ENCODE peak calls at places on chromosomes 3 and 15, in nine cellular contexts. F is effector memory CD4-positive, alpha-beta T cell; V is naive thymus-derived CD4-positive, alpha-beta T cell; O is heart right ventricle; C is psoas muscle; N is body of pancreas; D is IMR-90; J is heart left ventricle; K is hepatocyte. U is an unnamed sample. For H3K4me1 and H3K9me3, the result is how much of the 10 kb centered on the place peaks cover.

GRCh38 chr3:180633722-180634121 is 31.8 kb downstream of the TTC14 start:
- DNase-seq in C (no peak), F (no peak), N (no peak), J (no peak), V (no peak), K (no peak), D (no peak), O (no peak), U (no peak)

GRCh38 chr15:74242296-74242929 is 6.3 kb downstream of the CCDC33 start:
- DNase-seq in C (no peak), J (no peak), K (peak), F (no peak), V (no peak), N (peak), D (peak), O (no peak), U (no peak)

GRCh38 chr15:52255935-52256334 is 39.7 kb downstream of the MYO5C start:
- DNase-seq in V (no peak), F (no peak), K (no peak), D (no peak), N (no peak), J (no peak), C (no peak), O (no peak), U (no peak)

GRCh38 chr15:95292790-95293450 is 1037.6 kb upstream of the NR2F2 start:
- DNase-seq in J (no peak), D (no peak), K (no peak), F (no peak), V (no peak), O (no peak), C (no peak), N (peak), U (no peak)

GRCh38 chr3:42680256-42680655 is 5.1 kb upstream of the KLHL40 start:
- DNase-seq in V (no peak), N (no peak), O (no peak), K (no peak), C (no peak), J (no peak), D (peak), F (no peak), U (peak)

GRCh38 chr15:94542391-94542790 is 311.0 kb downstream of the MCTP2 start:
- DNase-seq in N (no peak), K (no peak), J (no peak), C (no peak), O (no peak), V (no peak), D (no peak), F (no peak), U (no peak)

GRCh38 chr15:95995375-95996168 is 334.9 kb upstream of the NR2F2 start:
- DNase-seq in F (no peak), N (no peak), O (no peak), K (no peak), C (no peak), J (no peak), V (no peak), D (peak), U (no peak)

GRCh38 chr3:10426346-10427233 is 78.8 kb downstream of the ATP2B2 start:
- DNase-seq in C (no peak), V (no peak), D (peak), N (no peak), O (no peak), J (no peak), K (no peak), F (no peak), U (no peak)

GRCh38 chr15:90300988-90301715 is 35.7 kb downstream of the NGRN start:
- DNase-seq in K (peak), V (peak), O (peak), D (peak), N (peak), F (peak), C (peak), J (peak), U (peak)

GRCh38 chr3:191366675-191367074 is 36.3 kb upstream of the UTS2B start:
- DNase-seq in F (no peak), C (no peak), N (no peak), V (no peak), K (no peak), J (no peak), O (no peak), D (peak), U (no peak)

GRCh38 chr3:10516835-10517465 is 11.6 kb upstream of the ATP2B2 start:
- DNase-seq in J (peak), C (no peak), K (no peak), D (no peak), O (no peak), V (no peak), N (no peak), F (no peak), U (peak)

GRCh38 chr15:96619171-96619570 is 288.7 kb downstream of the NR2F2 start:
- DNase-seq in J (no peak), K (no peak), F (no peak), N (no peak), C (no peak), O (no peak), V (no peak), D (no peak), U (no peak)

GRCh38 chr3:30685267-30685667 is 78.9 kb downstream of the TGFBR2 start:
- DNase-seq in N (no peak), O (no peak), K (no peak), D (no peak), J (no peak), V (no peak), F (no peak), C (no peak), U (no peak)

GRCh38 chr3:7508821-7509220 is 647.9 kb downstream of the GRM7 start:
- DNase-seq in K (no peak), F (no peak), J (no peak), D (no peak), V (no peak), O (no peak), N (no peak), C (no peak), U (no peak)

GRCh38 chr3:34258271-34259015 is 460.0 kb downstream of the PDCD6IP start:
- DNase-seq in V (no peak), F (no peak), C (no peak), O (no peak), N (no peak), K (no peak), J (peak), D (no peak), U (no peak)

GRCh38 chr15:82697735-82698407 is 11.8 kb downstream of the AP3B2 start:
- DNase-seq in O (no peak), K (no peak), C (no peak), V (no peak), F (no peak), N (no peak), J (no peak), D (no peak), U (peak)

GRCh38 chr3:132843851-132844565 is 121.8 kb upstream of the NPHP3 start:
- DNase-seq in F (no peak), J (no peak), C (no peak), V (no peak), K (no peak), O (no peak), N (no peak), D (no peak), U (no peak)

GRCh38 chr3:5296362-5296761 is 108.9 kb downstream of the EDEM1 start:
- DNase-seq in D (no peak), J (no peak), F (no peak), K (no peak), O (no peak), N (no peak), V (no peak), C (no peak), U (no peak)

GRCh38 chr3:43004282-43004681 is 25.2 kb downstream of the GASK1A start:
- DNase-seq in F (no peak), O (no peak), N (no peak), J (no peak), D (peak), V (no peak), C (no peak), K (no peak), U (no peak)

GRCh38 chr3:177013681-177014280 is 183.5 kb downstream of the TBL1XR1 start:
- DNase-seq in J (no peak), F (no peak), C (no peak), D (no peak), O (no peak), N (no peak), V (no peak), K (no peak), U (no peak)

GRCh38 chr15:80915462-80915861 is 74.2 kb downstream of the MESD start:
- DNase-seq in N (no peak), F (no peak), J (no peak), C (no peak), V (no peak), O (no peak), D (no peak), K (no peak), U (no peak)

GRCh38 chr15:49621327-49622210 is 721 bp downstream of the DTWD1 start:
- DNase-seq in K (no peak), J (no peak), F (no peak), N (no peak), C (no peak), V (no peak), O (no peak), D (no peak), U (no peak)

GRCh38 chr15:64090527-64090926 is 3.1 kb downstream of the CIAO2A start:
- DNase-seq in O (no peak), V (no peak), C (no peak), K (no peak), F (no peak), J (peak), D (no peak), N (no peak), U (no peak)

GRCh38 chr3:29335921-29336320 is 55.0 kb downstream of the RBMS3 start:
- DNase-seq in J (no peak), C (no peak), K (no peak), F (no peak), V (no peak), D (no peak), N (no peak), O (no peak), U (no peak)

GRCh38 chr3:12273045-12273695 is 15.7 kb upstream of the PPARG start:
- DNase-seq in F (no peak), C (no peak), J (no peak), O (no peak), D (no peak), N (no peak), V (no peak), K (no peak), U (no peak)

GRCh38 chr3:34016925-34017592 is 218.6 kb downstream of the PDCD6IP start:
- DNase-seq in N (no peak), D (no peak), V (no peak), C (no peak), F (no peak), J (no peak), K (no peak), O (no peak), U (no peak)

GRCh38 chr3:100047455-100048141 is 66.7 kb downstream of the FILIP1L start:
- DNase-seq in D (peak), O (no peak), K (peak), F (no peak), C (no peak), V (no peak), J (no peak), N (no peak), U (no peak)

GRCh38 chr15:101052681-101053121 is 133.5 kb downstream of the LRRK1 start:
- DNase-seq in O (no peak), V (no peak), D (no peak), F (no peak), C (no peak), K (peak), J (no peak), N (no peak), U (peak)

GRCh38 chr15:87408902-87409301 is 847.6 kb downstream of the NTRK3 start:
- DNase-seq in V (no peak), J (no peak), K (no peak), N (no peak), F (no peak), D (no peak), O (no peak), C (no peak), U (no peak)

GRCh38 chr15:73822998-73823397 is 50.4 kb upstream of the TBC1D21 start:
- DNase-seq in K (peak), D (peak), O (no peak), F (no peak), V (no peak), J (no peak), N (no peak), C (no peak), U (no peak)

GRCh38 chr15:62071711-62072308 is 5.0 kb downstream of the C2CD4A start:
- DNase-seq in F (no peak), V (no peak), K (peak), N (no peak), J (no peak), C (no peak), D (peak), O (no peak), U (no peak)

GRCh38 chr3:123522666-123523412 is 62.0 kb downstream of the HACD2 start:
- DNase-seq in K (no peak), C (peak), F (no peak), V (no peak), N (no peak), O (peak), D (no peak), J (peak), U (no peak)

GRCh38 chr3:9339750-9340449 is 23.0 kb upstream of the THUMPD3 start:
- DNase-seq in V (no peak), F (no peak), C (no peak), O (no peak), N (no peak), D (peak), K (peak), J (no peak), U (no peak)

GRCh38 chr15:78374436-78375393 is 34.6 kb downstream of the CRABP1 start:
- DNase-seq in J (no peak), O (no peak), F (no peak), N (peak), K (peak), D (no peak), C (no peak), V (no peak), U (no peak)

GRCh38 chr3:115280531-115280930 is 133.4 kb upstream of the ZBTB20 start:
- DNase-seq in N (no peak), D (no peak), F (no peak), V (no peak), C (no peak), J (no peak), O (no peak), K (no peak), U (no peak)

GRCh38 chr3:16143870-16144568 is 30.5 kb upstream of the GALNT15 start:
- DNase-seq in V (no peak), C (no peak), D (no peak), N (no peak), O (no peak), K (no peak), F (no peak), J (no peak), U (no peak)

GRCh38 chr3:74523811-74524210 is 90.6 kb downstream of the CNTN3 start:
- DNase-seq in C (no peak), J (no peak), N (no peak), F (no peak), K (no peak), O (no peak), D (peak), V (no peak), U (no peak)

GRCh38 chr3:150745832-150746231 is 17.1 kb downstream of the SIAH2 start:
- DNase-seq in N (no peak), J (no peak), O (no peak), C (no peak), V (no peak), K (no peak), D (no peak), F (no peak), U (no peak)

GRCh38 chr3:150742679-150743078 is 20.3 kb downstream of the SIAH2 start:
- DNase-seq in V (no peak), N (no peak), F (no peak), C (no peak), D (no peak), J (no peak), K (no peak), O (no peak), U (no peak)

GRCh38 chr3:150743508-150743907 is 19.5 kb downstream of the SIAH2 start:
- DNase-seq in K (no peak), J (no peak), V (no peak), D (peak), F (no peak), N (no peak), C (no peak), O (no peak), U (no peak)

GRCh38 chr3:150742141-150742523 is 20.8 kb downstream of the SIAH2 start:
- DNase-seq in F (no peak), J (no peak), C (no peak), N (no peak), D (no peak), O (no peak), K (no peak), V (no peak), U (no peak)

GRCh38 chr3:150744041-150745026 is 18.6 kb downstream of the SIAH2 start:
- DNase-seq in O (no peak), J (no peak), N (no peak), D (no peak), K (no peak), V (no peak), F (no peak), C (no peak), U (no peak)
- H3K4me1 ChIP-seq in O (under half), J (under half), N (half or more), D (under half), K (under half), V (under half), F (under half), C (under half), U (half or more)

DNA sequence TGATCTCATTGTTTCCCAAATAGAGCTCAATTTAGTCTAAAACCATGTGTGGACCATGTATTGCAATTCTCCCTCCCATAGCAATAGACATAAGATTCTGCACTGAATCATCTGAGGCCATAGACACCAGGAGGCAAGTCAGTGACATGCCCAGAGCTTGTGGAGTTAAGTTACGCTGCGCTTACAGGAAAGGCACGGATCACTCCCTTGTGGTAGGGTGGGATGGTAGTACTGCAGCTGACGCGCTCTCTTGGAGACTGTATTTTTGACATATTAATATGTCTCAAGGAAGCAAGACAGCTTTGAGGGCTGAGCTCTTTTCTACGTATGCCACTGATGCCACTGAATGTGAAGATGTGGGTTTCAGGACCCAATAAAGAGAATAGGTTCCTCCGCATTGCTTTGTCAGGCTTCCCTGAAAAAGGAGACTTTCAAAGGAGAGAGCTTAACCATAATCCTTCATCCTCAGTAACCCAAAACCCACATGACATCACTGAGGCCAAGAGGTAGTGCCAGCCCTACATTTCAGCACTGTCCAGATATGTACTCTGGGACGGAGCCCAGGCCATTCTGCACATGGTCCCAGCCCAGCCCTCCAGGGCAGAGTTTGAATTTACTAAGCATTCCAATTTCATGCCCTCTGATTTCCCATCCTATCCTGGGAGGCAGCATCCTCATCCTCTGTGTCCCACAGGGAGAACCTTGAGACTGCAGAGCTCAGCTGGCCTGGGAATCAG is 210.7 kb downstream of the GABRB3 start:
- DNase-seq in F (no peak), J (peak), N (no peak), O (no peak), V (no peak), D (no peak), C (no peak), K (no peak), U (no peak)
- H3K9me3 ChIP-seq in F (under half), J (under half), N (under half), O (under half), V (under half), D (under half), C (under half), K (under half), U (under half)

DNA sequence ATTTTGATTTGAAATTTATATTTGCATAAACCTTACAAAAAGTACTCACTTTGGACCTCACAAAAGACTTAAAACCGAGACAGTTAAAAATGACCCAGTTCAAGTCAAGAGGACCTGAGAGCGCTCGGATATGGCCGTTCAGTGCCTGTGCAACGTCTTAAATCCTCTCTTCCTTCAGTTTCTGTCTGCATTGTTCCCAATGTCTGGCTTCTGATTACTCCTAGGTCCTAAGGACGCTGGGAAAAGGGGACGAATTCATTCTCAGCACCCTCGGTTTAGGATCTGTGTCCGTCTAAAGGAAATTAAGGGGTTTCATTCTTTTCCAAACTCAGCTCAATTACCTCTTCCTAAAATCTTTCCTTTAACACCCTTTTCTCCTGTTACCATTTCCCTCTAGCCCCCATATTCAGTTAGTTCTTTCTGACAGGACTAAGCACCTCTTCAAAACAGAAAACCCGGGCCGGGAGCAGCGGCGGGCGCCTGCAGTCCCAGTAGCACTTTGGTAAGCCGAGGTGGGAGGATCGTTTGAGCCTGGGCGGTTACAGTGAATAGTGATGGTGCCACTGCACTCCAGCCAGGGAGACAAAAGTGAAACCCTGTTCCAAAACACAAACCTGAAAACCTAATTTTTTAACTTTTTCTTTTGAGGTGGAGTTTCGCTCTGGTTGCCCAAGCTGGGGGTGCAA is 931 bp downstream of the DPPA4 start:
- DNase-seq in F (no peak), J (no peak), C (no peak), D (peak), K (peak), N (peak), O (no peak), V (no peak), U (no peak)
- H3K4me3 ChIP-seq in F (no peak), J (peak), C (peak), D (peak), K (peak), N (peak), O (no peak), V (peak), U (peak)

GRCh38 chr3:157166115-157166514 is 6.2 kb upstream of the CCNL1 start:
- DNase-seq in J (no peak), F (no peak), C (no peak), O (no peak), N (no peak), K (no peak), V (no peak), D (no peak), U (no peak)
- H3K4me1 ChIP-seq in J (under half), F (under half), C (under half), O (under half), N (under half), K (under half), V (under half), D (under half), U (under half)

DNA sequence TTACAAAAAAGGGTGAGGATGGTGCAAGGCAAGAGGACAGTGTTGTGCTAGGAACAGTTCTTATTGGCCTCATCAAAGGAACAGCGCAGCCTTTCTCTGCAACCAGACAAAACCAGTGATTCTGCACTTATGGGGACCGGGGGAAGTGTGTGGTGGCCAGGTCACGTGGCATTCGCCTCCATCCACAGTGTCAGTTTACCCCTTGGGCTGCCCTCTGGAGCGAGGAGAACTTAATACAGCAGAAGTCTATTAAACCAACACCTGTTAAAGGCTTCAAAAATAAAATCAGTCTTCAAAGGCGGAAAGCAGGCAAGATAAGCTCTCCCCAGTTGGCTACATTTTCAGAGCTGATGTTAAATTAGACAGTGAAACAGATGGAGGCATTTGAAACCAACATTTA is 75.3 kb downstream of the LRIG1 start:
- DNase-seq in J (no peak), V (no peak), K (no peak), C (no peak), F (no peak), D (no peak), N (no peak), O (no peak), U (no peak)
- H3K9me3 ChIP-seq in J (under half), V (under half), K (under half), C (under half), F (under half), D (under half), N (under half), O (under half), U (under half)

GRCh38 chr3:50572801-50573371 is 3.6 kb downstream of the HEMK1 start:
- DNase-seq in O (no peak), C (no peak), K (no peak), F (no peak), V (no peak), D (no peak), N (no peak), J (no peak), U (no peak)
- H3K4me3 ChIP-seq in O (no peak), C (no peak), K (no peak), F (peak), V (peak), D (no peak), N (no peak), J (no peak), U (no peak)

GRCh38 chr3:66304293-66304692 is 83.5 kb downstream of the SLC25A26 start:
- DNase-seq in K (no peak), D (no peak), J (no peak), F (no peak), O (no peak), V (no peak), C (no peak), N (no peak), U (no peak)
- H3K4me1 ChIP-seq in K (under half), D (under half), J (under half), F (under half), O (under half), V (half or more), C (under half), N (under half), U (under half)

GRCh38 chr3:130712718-130713423 is 33.8 kb downstream of the PIK3R4 start:
- DNase-seq in O (no peak), D (peak), N (no peak), J (no peak), K (no peak), V (no peak), F (no peak), C (no peak), U (no peak)
- H3K9me3 ChIP-seq in O (under half), D (under half), N (under half), J (under half), K (under half), V (under half), F (under half), C (under half), U (under half)